ENCODE peak calls at places on chromosomes 5 and 9, in seven cellular contexts. V is LoVo; H is M059J; Y is stimulated activated CD4-positive, alpha-beta T cell treated with anti-CD3 and anti-CD28 coated beads, Interleukin-2, amount 100 ng/mL, for 24 hours; F is putamen; L is coronary artery; O is HEK293T. U is an unnamed sample.

GRCh38 chr5:141870226-141870625 is 8.0 kb downstream of the PCDH1 start:
- DNase-seq in V (no peak), H (no peak), Y (no peak), F (no peak), L (peak), O (no peak), U (no peak)

GRCh38 chr9:136693490-136694162 is 6.4 kb upstream of the AGPAT2 start:
- DNase-seq in V (peak), H (peak), Y (no peak), F (no peak), L (no peak), O (no peak), U (no peak)

GRCh38 chr5:53126514-53126913 is 17.0 kb upstream of the MOCS2 start:
- DNase-seq in V (no peak), H (peak), Y (no peak), F (no peak), L (no peak), O (no peak), U (no peak)

GRCh38 chr5:164578911-164579310 is 1073.5 kb downstream of the MAT2B start:
- DNase-seq in V (no peak), H (no peak), Y (no peak), F (no peak), L (no peak), O (no peak), U (no peak)

GRCh38 chr5:32100903-32101302 is 73.2 kb downstream of the GOLPH3 start:
- DNase-seq in V (no peak), H (no peak), Y (no peak), F (no peak), L (no peak), O (no peak), U (no peak)

GRCh38 chr9:117205806-117206205 is 209.1 kb downstream of the ASTN2 start:
- DNase-seq in V (no peak), H (no peak), Y (no peak), F (no peak), L (no peak), O (no peak), U (no peak)

GRCh38 chr9:16119861-16120641 is 567.2 kb downstream of the CCDC171 start:
- DNase-seq in V (no peak), H (peak), Y (no peak), F (no peak), L (no peak), O (no peak), U (no peak)

GRCh38 chr5:56330167-56330566 is 97.0 kb upstream of the ANKRD55 start:
- DNase-seq in V (no peak), H (peak), Y (no peak), F (peak), L (no peak), O (no peak), U (no peak)

GRCh38 chr5:43839218-43839617 is 236.2 kb downstream of the NNT start:
- DNase-seq in V (peak), H (peak), Y (no peak), F (no peak), L (no peak), O (no peak), U (no peak)

GRCh38 chr9:135370411-135371375 is 108.9 kb upstream of the PPP1R26 start:
- DNase-seq in V (no peak), H (no peak), Y (no peak), F (no peak), L (no peak), O (no peak), U (no peak)

GRCh38 chr5:62477801-62478200 is 65.2 kb downstream of the IPO11 start:
- DNase-seq in V (no peak), H (peak), Y (no peak), F (no peak), L (no peak), O (no peak), U (no peak)

GRCh38 chr5:148776261-148776660 is 50.1 kb upstream of the ADRB2 start:
- DNase-seq in V (no peak), H (peak), Y (no peak), F (no peak), L (no peak), O (no peak), U (no peak)

GRCh38 chr9:3576358-3576757 is 50.6 kb upstream of the RFX3 start:
- DNase-seq in V (no peak), H (no peak), Y (no peak), F (peak), L (no peak), O (no peak), U (no peak)

GRCh38 chr9:98523231-98523901 is 185.4 kb downstream of the GABBR2 start:
- DNase-seq in V (no peak), H (peak), Y (no peak), F (no peak), L (no peak), O (peak), U (no peak)

GRCh38 chr5:124660229-124661093 is 86.0 kb downstream of the ZNF608 start:
- DNase-seq in V (peak), H (peak), Y (no peak), F (no peak), L (no peak), O (no peak), U (no peak)

GRCh38 chr5:134397196-134397595 is 14.5 kb downstream of the CDKN2AIPNL start:
- DNase-seq in V (no peak), H (no peak), Y (no peak), F (no peak), L (no peak), O (no peak), U (no peak)

GRCh38 chr9:89357331-89358197 is 39.3 kb downstream of the SECISBP2 start:
- DNase-seq in V (no peak), H (no peak), Y (no peak), F (no peak), L (peak), O (no peak), U (no peak)

GRCh38 chr5:176535101-176535654 is 2.0 kb downstream of the RNF44 start:
- DNase-seq in V (no peak), H (no peak), Y (peak), F (no peak), L (no peak), O (no peak), U (no peak)

GRCh38 chr9:126804198-126804695 is 593 bp upstream of the ZBTB43 start:
- DNase-seq in V (no peak), H (no peak), Y (no peak), F (no peak), L (no peak), O (no peak), U (no peak)

GRCh38 chr5:171420429-171421231 is 1.2 kb downstream of the FGF18 start:
- DNase-seq in V (no peak), H (peak), Y (no peak), F (peak), L (peak), O (no peak), U (no peak)

GRCh38 chr5:112923148-112923917 is 1.3 kb upstream of the REEP5 start:
- DNase-seq in V (no peak), H (no peak), Y (no peak), F (peak), L (no peak), O (no peak), U (no peak)

GRCh38 chr5:388266-389196 is 54.4 kb upstream of the EXOC3 start:
- DNase-seq in V (no peak), H (no peak), Y (no peak), F (no peak), L (peak), O (no peak), U (no peak)

GRCh38 chr9:96487949-96488348 is 38.0 kb downstream of the HABP4 start:
- DNase-seq in V (no peak), H (no peak), Y (no peak), F (peak), L (no peak), O (no peak), U (no peak)

GRCh38 chr5:79795764-79796398 is 106.2 kb downstream of the CMYA5 start:
- DNase-seq in V (peak), H (peak), Y (no peak), F (no peak), L (no peak), O (no peak), U (no peak)

GRCh38 chr5:34474573-34475021 is 181.5 kb upstream of the RAI14 start:
- DNase-seq in V (peak), H (peak), Y (no peak), F (peak), L (no peak), O (peak), U (no peak)

GRCh38 chr5:176530983-176531901 is 6.0 kb downstream of the RNF44 start:
- DNase-seq in V (no peak), H (peak), Y (peak), F (peak), L (no peak), O (no peak), U (no peak)

GRCh38 chr5:180137401-180138213 is 66.0 kb upstream of the RNF130 start:
- DNase-seq in V (no peak), H (no peak), Y (no peak), F (no peak), L (peak), O (no peak), U (no peak)

GRCh38 chr5:91382530-91383026 is 539 bp downstream of the ARRDC3 start:
- DNase-seq in V (peak), H (peak), Y (peak), F (peak), L (no peak), O (no peak), U (no peak)

GRCh38 chr5:54178991-54179390 is 131.4 kb downstream of the ARL15 start:
- DNase-seq in V (no peak), H (no peak), Y (no peak), F (no peak), L (no peak), O (no peak), U (no peak)

GRCh38 chr9:21434202-21435014 is 5.8 kb upstream of the IFNA1 start:
- DNase-seq in V (peak), H (peak), Y (peak), F (peak), L (no peak), O (peak), U (no peak)

GRCh38 chr5:111383288-111383970 is 128.9 kb downstream of the STARD4 start:
- DNase-seq in V (no peak), H (peak), Y (no peak), F (no peak), L (no peak), O (no peak), U (no peak)

GRCh38 chr9:17116400-17116837 is 18.4 kb upstream of the CNTLN start:
- DNase-seq in V (peak), H (peak), Y (no peak), F (peak), L (no peak), O (peak), U (no peak)

GRCh38 chr5:176697929-176698520 is 50.7 kb downstream of the TSPAN17 start:
- DNase-seq in V (no peak), H (no peak), Y (no peak), F (no peak), L (no peak), O (no peak), U (no peak)

GRCh38 chr5:73321757-73322452 is 126.7 kb downstream of the FOXD1 start:
- DNase-seq in V (peak), H (peak), Y (no peak), F (no peak), L (no peak), O (no peak), U (no peak)

GRCh38 chr5:132238169-132238744 is 10.6 kb upstream of the P4HA2 start:
- DNase-seq in V (peak), H (peak), Y (peak), F (no peak), L (peak), O (peak), U (no peak)

GRCh38 chr9:123355761-123356520 is at the start of gene CRB2:
- DNase-seq in V (no peak), H (no peak), Y (no peak), F (peak), L (no peak), O (peak), U (no peak)